ENCODE peak calls at places on chromosomes 13 and 19, in five cellular contexts. One of them, this sample, is unnamed.

GRCh38 chr13:95707035-95707434 is 30.1 kb downstream of the DNAJC3 start:
- DNase-seq in pancreas: no peak
- DNase-seq in CD4-positive, CD25-positive, alpha-beta regulatory T cell: no peak
- DNase-seq in esophagus muscularis mucosa: no peak
- DNase-seq in transverse colon: no peak
- DNase-seq in this sample: no peak

GRCh38 chr13:51520524-51520923 is 63.7 kb upstream of the WDFY2 start:
- DNase-seq in CD4-positive, CD25-positive, alpha-beta regulatory T cell: no peak
- DNase-seq in esophagus muscularis mucosa: no peak
- DNase-seq in pancreas: no peak
- DNase-seq in transverse colon: no peak
- DNase-seq in this sample: no peak

GRCh38 chr13:96238861-96239260 is 149.0 kb downstream of the HS6ST3 start:
- DNase-seq in transverse colon: no peak
- DNase-seq in CD4-positive, CD25-positive, alpha-beta regulatory T cell: no peak
- DNase-seq in esophagus muscularis mucosa: no peak
- DNase-seq in pancreas: no peak
- DNase-seq in this sample: no peak

GRCh38 chr19:4375620-4376228 is 24.6 kb downstream of the SH3GL1 start:
- DNase-seq in esophagus muscularis mucosa: no peak
- DNase-seq in transverse colon: peak; percentile 38
- DNase-seq in pancreas: no peak
- DNase-seq in CD4-positive, CD25-positive, alpha-beta regulatory T cell: no peak
- DNase-seq in this sample: no peak

GRCh38 chr13:99916366-99917103 is 55.0 kb downstream of the ZIC5 start:
- DNase-seq in CD4-positive, CD25-positive, alpha-beta regulatory T cell: peak; percentile 54
- DNase-seq in esophagus muscularis mucosa: no peak
- DNase-seq in pancreas: no peak
- DNase-seq in transverse colon: no peak
- DNase-seq in this sample: no peak

GRCh38 chr19:51469629-51470028 is 8.7 kb upstream of the CEACAM18 start:
- DNase-seq in pancreas: no peak
- DNase-seq in esophagus muscularis mucosa: no peak
- DNase-seq in CD4-positive, CD25-positive, alpha-beta regulatory T cell: no peak
- DNase-seq in transverse colon: no peak
- DNase-seq in this sample: no peak

GRCh38 chr19:32223595-32224370 is 121.6 kb upstream of the ZNF507 start:
- DNase-seq in CD4-positive, CD25-positive, alpha-beta regulatory T cell: no peak
- DNase-seq in pancreas: no peak
- DNase-seq in transverse colon: no peak
- DNase-seq in esophagus muscularis mucosa: no peak
- DNase-seq in this sample: no peak

GRCh38 chr13:28534801-28535200 is 39.9 kb upstream of the FLT1 start:
- DNase-seq in pancreas: no peak
- DNase-seq in CD4-positive, CD25-positive, alpha-beta regulatory T cell: no peak
- DNase-seq in esophagus muscularis mucosa: no peak
- DNase-seq in transverse colon: no peak
- DNase-seq in this sample: no peak

GRCh38 chr13:75417647-75418046 is 64.3 kb downstream of the TBC1D4 start:
- DNase-seq in CD4-positive, CD25-positive, alpha-beta regulatory T cell: no peak
- DNase-seq in pancreas: no peak
- DNase-seq in esophagus muscularis mucosa: no peak
- DNase-seq in transverse colon: no peak
- DNase-seq in this sample: no peak

GRCh38 chr19:38808741-38809140 is 4.0 kb downstream of the LGALS4 start:
- DNase-seq in pancreas: no peak
- DNase-seq in CD4-positive, CD25-positive, alpha-beta regulatory T cell: no peak
- DNase-seq in transverse colon: no peak
- DNase-seq in esophagus muscularis mucosa: no peak
- DNase-seq in this sample: no peak

GRCh38 chr13:75621147-75621546 is 15.0 kb upstream of the LMO7 start:
- DNase-seq in esophagus muscularis mucosa: no peak
- DNase-seq in CD4-positive, CD25-positive, alpha-beta regulatory T cell: no peak
- DNase-seq in transverse colon: no peak
- DNase-seq in pancreas: no peak
- DNase-seq in this sample: no peak

GRCh38 chr13:38872693-38873092 is 117.9 kb downstream of the STOML3 start:
- DNase-seq in pancreas: peak; percentile 59
- DNase-seq in CD4-positive, CD25-positive, alpha-beta regulatory T cell: peak; percentile 19
- DNase-seq in esophagus muscularis mucosa: no peak
- DNase-seq in transverse colon: peak; percentile 11
- DNase-seq in this sample: no peak

GRCh38 chr13:76884571-76885202 is 1.5 kb downstream of the KCTD12 start:
- DNase-seq in pancreas: no peak
- DNase-seq in esophagus muscularis mucosa: no peak
- DNase-seq in CD4-positive, CD25-positive, alpha-beta regulatory T cell: no peak
- DNase-seq in transverse colon: no peak
- DNase-seq in this sample: no peak

GRCh38 chr19:5376928-5377327 is 36.3 kb upstream of the PTPRS start:
- DNase-seq in pancreas: no peak
- DNase-seq in transverse colon: no peak
- DNase-seq in esophagus muscularis mucosa: no peak
- DNase-seq in CD4-positive, CD25-positive, alpha-beta regulatory T cell: no peak
- DNase-seq in this sample: no peak

GRCh38 chr19:7395360-7395781 is 46.6 kb downstream of the ARHGEF18 start:
- DNase-seq in transverse colon: no peak
- DNase-seq in pancreas: no peak
- DNase-seq in esophagus muscularis mucosa: no peak
- DNase-seq in CD4-positive, CD25-positive, alpha-beta regulatory T cell: no peak
- DNase-seq in this sample: no peak

GRCh38 chr19:35757231-35757748 is 461 bp upstream of the HSPB6 start:
- DNase-seq in esophagus muscularis mucosa: peak; percentile 94
- DNase-seq in pancreas: peak; percentile 73
- DNase-seq in CD4-positive, CD25-positive, alpha-beta regulatory T cell: no peak
- DNase-seq in transverse colon: peak; percentile 74
- DNase-seq in this sample: no peak

GRCh38 chr19:31759359-31759758 is 410.1 kb upstream of the TSHZ3 start:
- DNase-seq in pancreas: no peak
- DNase-seq in CD4-positive, CD25-positive, alpha-beta regulatory T cell: no peak
- DNase-seq in transverse colon: no peak
- DNase-seq in esophagus muscularis mucosa: no peak
- DNase-seq in this sample: no peak

GRCh38 chr19:46944918-46945628 is 74.6 kb upstream of the NPAS1 start:
- DNase-seq in esophagus muscularis mucosa: no peak
- DNase-seq in CD4-positive, CD25-positive, alpha-beta regulatory T cell: no peak
- DNase-seq in pancreas: peak; percentile 60
- DNase-seq in transverse colon: peak; percentile 46
- DNase-seq in this sample: no peak

GRCh38 chr13:39217471-39217870 is 179.2 kb downstream of the NHLRC3 start:
- DNase-seq in CD4-positive, CD25-positive, alpha-beta regulatory T cell: no peak
- DNase-seq in pancreas: no peak
- DNase-seq in esophagus muscularis mucosa: no peak
- DNase-seq in transverse colon: no peak
- DNase-seq in this sample: no peak

GRCh38 chr19:57888494-57889231 is at the start of gene ZNF814:
- DNase-seq in CD4-positive, CD25-positive, alpha-beta regulatory T cell: peak; percentile 77
- DNase-seq in transverse colon: peak; percentile 86
- DNase-seq in esophagus muscularis mucosa: peak; percentile 94
- DNase-seq in pancreas: peak; percentile 65
- DNase-seq in this sample: no peak

GRCh38 chr13:109568273-109568900 is 218.0 kb downstream of the IRS2 start:
- DNase-seq in CD4-positive, CD25-positive, alpha-beta regulatory T cell: no peak
- DNase-seq in pancreas: no peak
- DNase-seq in esophagus muscularis mucosa: no peak
- DNase-seq in transverse colon: no peak
- DNase-seq in this sample: no peak

GRCh38 chr13:100530645-100531044 is 57.9 kb downstream of the GGACT start:
- DNase-seq in esophagus muscularis mucosa: no peak
- DNase-seq in transverse colon: no peak
- DNase-seq in CD4-positive, CD25-positive, alpha-beta regulatory T cell: no peak
- DNase-seq in pancreas: no peak
- DNase-seq in this sample: no peak

GRCh38 chr13:74442751-74443150 is 308.5 kb upstream of the KLF12 start:
- DNase-seq in esophagus muscularis mucosa: no peak
- DNase-seq in transverse colon: no peak
- DNase-seq in CD4-positive, CD25-positive, alpha-beta regulatory T cell: no peak
- DNase-seq in pancreas: no peak
- DNase-seq in this sample: no peak

GRCh38 chr19:16373989-16374388 is 49.4 kb downstream of the KLF2 start:
- DNase-seq in esophagus muscularis mucosa: no peak
- DNase-seq in CD4-positive, CD25-positive, alpha-beta regulatory T cell: no peak
- DNase-seq in pancreas: peak; percentile 11
- DNase-seq in transverse colon: no peak
- DNase-seq in this sample: no peak

GRCh38 chr19:16373079-16373478 is 48.5 kb downstream of the KLF2 start:
- DNase-seq in esophagus muscularis mucosa: no peak
- DNase-seq in transverse colon: no peak
- DNase-seq in pancreas: no peak
- DNase-seq in CD4-positive, CD25-positive, alpha-beta regulatory T cell: no peak
- DNase-seq in this sample: no peak

GRCh38 chr19:16374436-16374835 is 49.8 kb downstream of the KLF2 start:
- DNase-seq in CD4-positive, CD25-positive, alpha-beta regulatory T cell: no peak
- DNase-seq in pancreas: peak; percentile 17
- DNase-seq in transverse colon: no peak
- DNase-seq in esophagus muscularis mucosa: no peak
- DNase-seq in this sample: no peak

GRCh38 chr19:16372065-16372915 is 47.7 kb downstream of the KLF2 start:
- DNase-seq in CD4-positive, CD25-positive, alpha-beta regulatory T cell: no peak
- DNase-seq in pancreas: peak; percentile 26
- DNase-seq in transverse colon: no peak
- DNase-seq in esophagus muscularis mucosa: no peak
- DNase-seq in this sample: no peak

GRCh38 chr19:16373539-16373938 is 48.9 kb downstream of the KLF2 start:
- DNase-seq in transverse colon: no peak
- DNase-seq in CD4-positive, CD25-positive, alpha-beta regulatory T cell: no peak
- DNase-seq in esophagus muscularis mucosa: no peak
- DNase-seq in pancreas: no peak
- DNase-seq in this sample: peak; percentile 95
- H3K4me1 ChIP-seq in transverse colon: peaks cover 25% of the 10 kb centered on the region
- H3K4me1 ChIP-seq in CD4-positive, CD25-positive, alpha-beta regulatory T cell: peaks cover 97% of the 10 kb centered on the region
- H3K4me1 ChIP-seq in esophagus muscularis mucosa: peaks cover 70% of the 10 kb centered on the region
- H3K4me1 ChIP-seq in pancreas: no peaks in the 10 kb centered on the region
- H3K4me1 ChIP-seq in this sample: peaks cover 27% of the 10 kb centered on the region

DNA sequence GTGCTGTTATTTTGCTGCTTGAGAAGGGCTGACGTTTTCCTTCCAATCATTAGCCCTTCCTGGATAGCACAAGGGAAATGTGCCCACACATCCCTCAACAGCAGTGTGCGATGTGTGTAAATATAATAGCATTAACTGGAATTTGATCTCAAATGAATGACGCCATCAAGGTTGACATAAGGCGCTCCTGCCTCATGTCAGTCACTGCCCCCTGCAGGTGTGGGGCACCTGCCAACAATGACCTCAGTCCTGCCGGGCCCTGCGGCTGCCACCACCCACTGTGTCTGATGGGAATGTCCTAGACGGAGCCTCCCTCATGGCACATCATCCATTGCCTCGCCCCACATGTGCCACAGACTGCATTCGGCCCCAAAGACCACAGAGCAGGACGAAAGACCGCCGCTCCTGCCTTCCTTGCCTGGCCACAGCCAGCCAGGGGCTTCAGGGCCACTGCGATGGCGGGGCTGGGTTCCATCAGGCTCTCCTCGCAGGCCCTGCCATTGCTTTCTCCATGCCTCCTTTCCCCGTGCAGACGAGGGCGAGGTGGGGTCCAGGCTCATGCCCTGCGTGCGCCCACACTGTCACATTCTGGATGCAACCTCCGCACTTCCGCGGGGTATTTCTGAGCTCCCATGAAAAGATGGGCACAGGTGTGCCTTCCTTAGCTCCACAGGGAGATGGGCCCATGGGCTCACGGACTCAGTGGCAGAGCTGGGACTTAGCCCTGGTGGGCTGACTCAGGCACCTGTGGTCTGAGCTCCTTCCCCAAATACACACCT is 146.7 kb downstream of the SOX1 start:
- DNase-seq in pancreas: peak; percentile 75
- DNase-seq in esophagus muscularis mucosa: no peak
- DNase-seq in transverse colon: peak; percentile 80
- DNase-seq in CD4-positive, CD25-positive, alpha-beta regulatory T cell: no peak
- DNase-seq in this sample: no peak
- H3K27me3 ChIP-seq in pancreas: no peaks in the 10 kb centered on the region
- H3K27me3 ChIP-seq in esophagus muscularis mucosa: no peaks in the 10 kb centered on the region
- H3K27me3 ChIP-seq in transverse colon: peaks cover 5% of the 10 kb centered on the region
- H3K27me3 ChIP-seq in CD4-positive, CD25-positive, alpha-beta regulatory T cell: no peaks in the 10 kb centered on the region
- H3K27me3 ChIP-seq in this sample: no peaks in the 10 kb centered on the region

DNA sequence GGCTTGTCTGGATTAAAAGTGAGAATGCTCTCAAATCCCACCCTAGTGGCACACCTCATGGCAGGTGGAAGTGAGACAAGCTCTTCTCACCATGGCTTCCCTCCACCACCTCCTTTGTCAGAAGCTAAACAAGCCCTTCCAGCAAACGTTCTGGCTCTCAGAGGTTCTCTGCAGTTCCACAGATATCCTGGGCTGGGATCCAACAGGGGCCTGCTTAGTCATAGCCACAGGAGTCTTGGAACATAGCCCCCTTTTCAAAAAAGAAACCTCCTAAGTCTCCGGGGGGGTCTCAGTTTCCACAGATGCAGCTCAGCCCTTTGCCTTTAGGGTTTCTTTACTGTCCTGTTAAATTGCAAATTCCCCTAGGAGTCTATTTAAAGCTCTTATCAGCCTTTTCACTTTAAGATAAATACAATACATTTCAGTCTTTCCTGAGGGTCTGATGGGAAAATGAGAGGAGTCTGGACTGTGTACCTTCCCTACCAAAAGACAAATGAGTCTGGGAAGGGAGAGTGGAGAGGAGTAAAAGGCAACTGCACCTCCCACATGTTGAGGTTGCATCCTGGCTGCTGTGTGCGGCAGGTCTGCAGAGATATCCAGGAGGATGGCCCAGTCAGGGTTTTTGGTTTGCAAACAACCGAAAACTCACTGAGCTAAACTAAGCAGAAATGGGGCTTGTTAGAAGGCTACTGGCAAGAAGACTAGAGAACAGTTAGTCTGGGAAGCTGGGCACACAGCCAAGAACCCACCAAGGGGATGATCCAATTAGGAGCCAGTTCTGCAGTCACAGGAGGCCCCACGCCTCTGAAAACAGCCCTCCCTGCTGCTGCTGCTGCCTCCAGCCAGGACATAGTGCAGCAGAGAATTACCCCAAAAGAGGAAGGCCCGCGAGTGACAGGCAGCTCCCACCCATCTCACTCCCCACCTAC is 41.4 kb upstream of the SERP2 start:
- DNase-seq in transverse colon: peak; percentile 58
- DNase-seq in CD4-positive, CD25-positive, alpha-beta regulatory T cell: no peak
- DNase-seq in pancreas: no peak
- DNase-seq in esophagus muscularis mucosa: peak; percentile 92
- DNase-seq in this sample: no peak
- H3K4me3 ChIP-seq in transverse colon: no peak overlapping the region
- H3K4me3 ChIP-seq in CD4-positive, CD25-positive, alpha-beta regulatory T cell: no peak overlapping the region
- H3K4me3 ChIP-seq in pancreas: no peak overlapping the region
- H3K4me3 ChIP-seq in esophagus muscularis mucosa: no peak overlapping the region
- H3K4me3 ChIP-seq in this sample: no peak overlapping the region

GRCh38 chr19:19406878-19407639 is 1.6 kb downstream of the GATAD2A start:
- DNase-seq in pancreas: peak; percentile 58
- DNase-seq in esophagus muscularis mucosa: no peak
- DNase-seq in transverse colon: peak; percentile 74
- DNase-seq in CD4-positive, CD25-positive, alpha-beta regulatory T cell: peak; percentile 47
- DNase-seq in this sample: no peak
- H3K4me1 ChIP-seq in pancreas: peaks cover 25% of the 10 kb centered on the region
- H3K4me1 ChIP-seq in esophagus muscularis mucosa: peaks cover 69% of the 10 kb centered on the region
- H3K4me1 ChIP-seq in transverse colon: peaks cover 36% of the 10 kb centered on the region
- H3K4me1 ChIP-seq in CD4-positive, CD25-positive, alpha-beta regulatory T cell: peaks cover 59% of the 10 kb centered on the region
- H3K4me1 ChIP-seq in this sample: peaks cover 72% of the 10 kb centered on the region

GRCh38 chr19:54418030-54418929 is 3.0 kb downstream of the TTYH1 start:
- DNase-seq in CD4-positive, CD25-positive, alpha-beta regulatory T cell: no peak
- DNase-seq in pancreas: no peak
- DNase-seq in transverse colon: no peak
- DNase-seq in esophagus muscularis mucosa: no peak
- DNase-seq in this sample: no peak
- H3K27me3 ChIP-seq in CD4-positive, CD25-positive, alpha-beta regulatory T cell: peaks cover 14% of the 10 kb centered on the region
- H3K27me3 ChIP-seq in pancreas: peaks cover 6% of the 10 kb centered on the region
- H3K27me3 ChIP-seq in transverse colon: peaks cover 73% of the 10 kb centered on the region
- H3K27me3 ChIP-seq in esophagus muscularis mucosa: peaks cover 47% of the 10 kb centered on the region
- H3K27me3 ChIP-seq in this sample: no peaks in the 10 kb centered on the region

GRCh38 chr13:71525004-71525403 is 342.0 kb downstream of the DACH1 start:
- DNase-seq in transverse colon: no peak
- DNase-seq in CD4-positive, CD25-positive, alpha-beta regulatory T cell: no peak
- DNase-seq in pancreas: no peak
- DNase-seq in esophagus muscularis mucosa: no peak
- DNase-seq in this sample: no peak
- H3K4me3 ChIP-seq in transverse colon: no peak overlapping the region
- H3K4me3 ChIP-seq in CD4-positive, CD25-positive, alpha-beta regulatory T cell: no peak overlapping the region
- H3K4me3 ChIP-seq in pancreas: no peak overlapping the region
- H3K4me3 ChIP-seq in esophagus muscularis mucosa: no peak overlapping the region
- H3K4me3 ChIP-seq in this sample: no peak overlapping the region